ENCODE peak calls at places on chromosomes 2 and 18, in seven cellular contexts. One of them, this sample, is unnamed.
A peak's percentile ranks its signal among the peaks of the same experiment; 100 is the strongest.

GRCh38 chr2:111049792-111050640 is 70.7 kb upstream of the BCL2L11 start:
- DNase-seq in body of pancreas: peak; percentile 65
- DNase-seq in thyroid gland: no peak
- DNase-seq in sigmoid colon: no peak
- DNase-seq in K562: no peak
- DNase-seq in ovary: no peak
- DNase-seq in heart left ventricle: no peak
- DNase-seq in this sample: no peak

GRCh38 chr18:58515175-58515574 is 113.7 kb downstream of the ALPK2 start:
- DNase-seq in body of pancreas: no peak
- DNase-seq in sigmoid colon: no peak
- DNase-seq in ovary: no peak
- DNase-seq in thyroid gland: no peak
- DNase-seq in K562: no peak
- DNase-seq in heart left ventricle: no peak
- DNase-seq in this sample: no peak

GRCh38 chr2:232781765-232782164 is 5.4 kb upstream of the KCNJ13 start:
- DNase-seq in K562: no peak
- DNase-seq in thyroid gland: no peak
- DNase-seq in sigmoid colon: no peak
- DNase-seq in heart left ventricle: no peak
- DNase-seq in body of pancreas: no peak
- DNase-seq in ovary: no peak
- DNase-seq in this sample: no peak

GRCh38 chr2:58515827-58516574 is 274.9 kb upstream of the FANCL start:
- DNase-seq in thyroid gland: no peak
- DNase-seq in body of pancreas: no peak
- DNase-seq in ovary: no peak
- DNase-seq in K562: no peak
- DNase-seq in sigmoid colon: no peak
- DNase-seq in heart left ventricle: no peak
- DNase-seq in this sample: no peak

GRCh38 chr2:197137234-197137633 is 173.3 kb downstream of the ANKRD44 start:
- DNase-seq in sigmoid colon: no peak
- DNase-seq in K562: no peak
- DNase-seq in thyroid gland: no peak
- DNase-seq in heart left ventricle: no peak
- DNase-seq in ovary: no peak
- DNase-seq in body of pancreas: no peak
- DNase-seq in this sample: no peak

GRCh38 chr2:201228271-201228911 is 31.9 kb upstream of the CASP8 start:
- DNase-seq in thyroid gland: no peak
- DNase-seq in sigmoid colon: no peak
- DNase-seq in body of pancreas: no peak
- DNase-seq in ovary: no peak
- DNase-seq in heart left ventricle: no peak
- DNase-seq in K562: no peak
- DNase-seq in this sample: no peak

GRCh38 chr2:240064898-240065297 is 11.6 kb upstream of the OR6B3 start:
- DNase-seq in K562: no peak
- DNase-seq in sigmoid colon: no peak
- DNase-seq in ovary: no peak
- DNase-seq in body of pancreas: no peak
- DNase-seq in thyroid gland: no peak
- DNase-seq in heart left ventricle: no peak
- DNase-seq in this sample: no peak

GRCh38 chr2:88342749-88343148 is 109.7 kb downstream of the FOXI3 start:
- DNase-seq in thyroid gland: no peak
- DNase-seq in K562: no peak
- DNase-seq in body of pancreas: no peak
- DNase-seq in ovary: no peak
- DNase-seq in sigmoid colon: no peak
- DNase-seq in heart left ventricle: no peak
- DNase-seq in this sample: no peak

GRCh38 chr18:69387181-69387580 is 13.5 kb upstream of the DOK6 start:
- DNase-seq in thyroid gland: no peak
- DNase-seq in K562: no peak
- DNase-seq in body of pancreas: no peak
- DNase-seq in ovary: no peak
- DNase-seq in sigmoid colon: no peak
- DNase-seq in heart left ventricle: no peak
- DNase-seq in this sample: no peak

GRCh38 chr2:145194671-145195070 is 674.8 kb upstream of the ZEB2 start:
- DNase-seq in thyroid gland: no peak
- DNase-seq in ovary: no peak
- DNase-seq in body of pancreas: no peak
- DNase-seq in heart left ventricle: no peak
- DNase-seq in K562: no peak
- DNase-seq in sigmoid colon: no peak
- DNase-seq in this sample: no peak

GRCh38 chr2:68463287-68463877 is 3.7 kb downstream of the FBXO48 start:
- DNase-seq in ovary: no peak
- DNase-seq in K562: peak; percentile 72
- DNase-seq in heart left ventricle: no peak
- DNase-seq in body of pancreas: no peak
- DNase-seq in thyroid gland: no peak
- DNase-seq in sigmoid colon: no peak
- DNase-seq in this sample: no peak

GRCh38 chr2:65128297-65129190 is 1.4 kb downstream of the RAB1A start:
- DNase-seq in ovary: no peak
- DNase-seq in sigmoid colon: no peak
- DNase-seq in body of pancreas: peak; percentile 68
- DNase-seq in heart left ventricle: no peak
- DNase-seq in K562: no peak
- DNase-seq in thyroid gland: peak; percentile 31
- DNase-seq in this sample: no peak

GRCh38 chr2:28341208-28341891 is 51.3 kb upstream of the FOSL2 start:
- DNase-seq in thyroid gland: no peak
- DNase-seq in sigmoid colon: peak; percentile 59
- DNase-seq in ovary: no peak
- DNase-seq in heart left ventricle: no peak
- DNase-seq in body of pancreas: no peak
- DNase-seq in K562: no peak
- DNase-seq in this sample: no peak

GRCh38 chr2:9378433-9379371 is 44.6 kb downstream of the ITGB1BP1 start:
- DNase-seq in thyroid gland: peak; percentile 33
- DNase-seq in ovary: peak; percentile 68
- DNase-seq in sigmoid colon: peak; percentile 91
- DNase-seq in body of pancreas: peak; percentile 28
- DNase-seq in K562: no peak
- DNase-seq in heart left ventricle: peak; percentile 89
- DNase-seq in this sample: no peak

GRCh38 chr2:6664662-6665061 is 201.0 kb downstream of the CMPK2 start:
- DNase-seq in K562: no peak
- DNase-seq in heart left ventricle: no peak
- DNase-seq in sigmoid colon: no peak
- DNase-seq in thyroid gland: no peak
- DNase-seq in body of pancreas: no peak
- DNase-seq in ovary: no peak
- DNase-seq in this sample: no peak

GRCh38 chr2:128958241-128958640 is 639.6 kb upstream of the HS6ST1 start:
- DNase-seq in body of pancreas: no peak
- DNase-seq in K562: no peak
- DNase-seq in ovary: no peak
- DNase-seq in heart left ventricle: no peak
- DNase-seq in thyroid gland: no peak
- DNase-seq in sigmoid colon: no peak
- DNase-seq in this sample: no peak

DNA sequence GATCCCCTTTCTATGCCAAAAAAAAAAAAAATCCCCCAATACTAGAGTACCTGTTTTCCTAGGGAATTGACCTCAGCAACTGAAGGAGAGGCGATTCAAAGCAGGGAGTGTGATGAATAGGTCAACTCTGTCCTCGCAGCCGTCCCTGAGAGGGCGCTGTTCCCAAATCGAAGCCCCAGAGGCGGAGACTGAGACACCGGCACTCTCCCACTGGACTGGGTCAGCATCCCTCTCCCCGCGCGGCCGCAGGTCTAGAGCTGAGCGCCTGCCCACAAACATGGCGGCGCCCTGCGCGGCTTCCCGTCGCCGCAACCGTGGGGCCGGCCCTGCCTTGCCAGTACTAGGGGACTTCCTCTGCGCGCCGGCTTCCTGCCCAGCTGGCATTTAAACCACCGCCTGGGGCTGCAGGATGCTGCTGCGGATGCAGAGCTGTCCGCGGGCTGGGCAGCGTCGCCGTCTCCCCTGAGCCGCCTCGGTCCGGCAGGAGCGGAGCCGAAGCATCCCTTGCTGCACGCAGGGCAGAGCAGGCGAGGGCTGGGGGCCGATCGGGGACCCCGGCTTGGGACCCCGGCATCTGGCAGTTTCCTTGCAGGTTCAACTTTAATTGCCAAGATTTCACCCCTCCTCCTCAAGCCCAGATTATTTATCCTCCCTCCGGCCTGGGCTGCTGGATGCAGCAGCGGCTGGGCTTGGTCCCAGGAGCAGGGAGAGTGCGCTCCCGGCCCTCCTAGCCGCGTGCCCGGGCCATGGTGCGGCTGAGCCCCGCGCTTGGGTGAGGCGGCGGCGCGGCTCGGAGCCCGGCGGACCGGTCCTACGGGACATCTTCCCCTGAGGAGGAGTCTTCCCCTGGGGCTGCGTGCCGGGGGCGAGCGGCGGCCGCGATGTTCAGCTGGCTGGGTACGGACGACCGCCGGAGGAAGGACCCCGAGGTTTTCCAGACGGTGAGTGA is at the start of gene EHD3:
- DNase-seq in K562: peak; percentile 66
- DNase-seq in heart left ventricle: peak; percentile 95
- DNase-seq in sigmoid colon: peak; percentile 91
- DNase-seq in ovary: peak; percentile 89
- DNase-seq in body of pancreas: peak; percentile 74
- DNase-seq in thyroid gland: peak; percentile 83
- DNase-seq in this sample: peak; percentile 50
- TF ChIP-seq POLR2A in K562: no peak
- TF ChIP-seq POLR2A in heart left ventricle: no peak
- TF ChIP-seq POLR2A in sigmoid colon: no peak
- TF ChIP-seq POLR2A in ovary: no peak
- TF ChIP-seq POLR2A in body of pancreas: no peak
- TF ChIP-seq POLR2A in thyroid gland: peak; percentile 41
- TF ChIP-seq POLR2A in this sample: no peak

GRCh38 chr2:225402200-225402776 is 2.8 kb downstream of the NYAP2 start:
- DNase-seq in thyroid gland: no peak
- DNase-seq in heart left ventricle: no peak
- DNase-seq in body of pancreas: no peak
- DNase-seq in sigmoid colon: no peak
- DNase-seq in ovary: no peak
- DNase-seq in K562: no peak
- DNase-seq in this sample: no peak

GRCh38 chr2:225399509-225399908 is at the start of gene NYAP2:
- DNase-seq in body of pancreas: no peak
- DNase-seq in sigmoid colon: no peak
- DNase-seq in ovary: no peak
- DNase-seq in thyroid gland: no peak
- DNase-seq in heart left ventricle: no peak
- DNase-seq in K562: no peak
- DNase-seq in this sample: no peak

GRCh38 chr2:225400060-225400511 is 576 bp downstream of the NYAP2 start:
- DNase-seq in body of pancreas: peak; percentile 11
- DNase-seq in ovary: peak; percentile 33
- DNase-seq in K562: peak; percentile 24
- DNase-seq in heart left ventricle: no peak
- DNase-seq in thyroid gland: peak; percentile 30
- DNase-seq in sigmoid colon: no peak
- DNase-seq in this sample: no peak

GRCh38 chr2:225400546-225400945 is 1.0 kb downstream of the NYAP2 start:
- DNase-seq in ovary: no peak
- DNase-seq in thyroid gland: no peak
- DNase-seq in sigmoid colon: no peak
- DNase-seq in K562: no peak
- DNase-seq in body of pancreas: no peak
- DNase-seq in heart left ventricle: no peak
- DNase-seq in this sample: no peak

GRCh38 chr2:225401001-225401400 is 1.5 kb downstream of the NYAP2 start:
- DNase-seq in thyroid gland: no peak
- DNase-seq in K562: no peak
- DNase-seq in body of pancreas: no peak
- DNase-seq in heart left ventricle: no peak
- DNase-seq in sigmoid colon: no peak
- DNase-seq in ovary: no peak
- DNase-seq in this sample: no peak
- H3K27ac ChIP-seq in thyroid gland: no peak overlapping the region
- H3K27ac ChIP-seq in K562: no peak overlapping the region
- H3K27ac ChIP-seq in body of pancreas: no peak overlapping the region
- H3K27ac ChIP-seq in heart left ventricle: no peak overlapping the region
- H3K27ac ChIP-seq in sigmoid colon: no peak overlapping the region
- H3K27ac ChIP-seq in ovary: no peak overlapping the region
- H3K27ac ChIP-seq in this sample: no peak overlapping the region

GRCh38 chr2:191845876-191846786 is 757 bp downstream of the CAVIN2 start:
- DNase-seq in sigmoid colon: peak; percentile 75
- DNase-seq in body of pancreas: no peak
- DNase-seq in thyroid gland: peak; percentile 65
- DNase-seq in ovary: peak; percentile 57
- DNase-seq in heart left ventricle: peak; percentile 74
- DNase-seq in K562: peak; percentile 68
- DNase-seq in this sample: no peak

GRCh38 chr2:191847764-191848163 is 876 bp upstream of the CAVIN2 start:
- DNase-seq in body of pancreas: no peak
- DNase-seq in ovary: no peak
- DNase-seq in thyroid gland: peak; percentile 83
- DNase-seq in sigmoid colon: no peak
- DNase-seq in K562: no peak
- DNase-seq in heart left ventricle: no peak
- DNase-seq in this sample: no peak

GRCh38 chr2:191845248-191845715 is 1.6 kb downstream of the CAVIN2 start:
- DNase-seq in sigmoid colon: peak; percentile 83
- DNase-seq in body of pancreas: no peak
- DNase-seq in thyroid gland: peak; percentile 64
- DNase-seq in heart left ventricle: peak; percentile 75
- DNase-seq in K562: peak; percentile 49
- DNase-seq in ovary: peak; percentile 68
- DNase-seq in this sample: no peak

GRCh38 chr2:191848771-191849726 is 2.2 kb upstream of the CAVIN2 start:
- DNase-seq in heart left ventricle: no peak
- DNase-seq in body of pancreas: no peak
- DNase-seq in K562: no peak
- DNase-seq in ovary: no peak
- DNase-seq in sigmoid colon: no peak
- DNase-seq in thyroid gland: peak; percentile 39
- DNase-seq in this sample: no peak

GRCh38 chr2:191846787-191847620 is at the start of gene CAVIN2:
- DNase-seq in ovary: peak; percentile 66
- DNase-seq in K562: peak; percentile 70
- DNase-seq in body of pancreas: peak; percentile 35
- DNase-seq in thyroid gland: peak; percentile 77
- DNase-seq in heart left ventricle: peak; percentile 60
- DNase-seq in sigmoid colon: peak; percentile 90
- DNase-seq in this sample: no peak
- TF ChIP-seq POLR2A in ovary: no peak
- TF ChIP-seq POLR2A in K562: peak; percentile 46
- TF ChIP-seq POLR2A in body of pancreas: peak; percentile 25
- TF ChIP-seq POLR2A in thyroid gland: peak; percentile 85
- TF ChIP-seq POLR2A in heart left ventricle: no peak
- TF ChIP-seq POLR2A in sigmoid colon: peak; percentile 71
- TF ChIP-seq POLR2A in this sample: peak; percentile 88

DNA sequence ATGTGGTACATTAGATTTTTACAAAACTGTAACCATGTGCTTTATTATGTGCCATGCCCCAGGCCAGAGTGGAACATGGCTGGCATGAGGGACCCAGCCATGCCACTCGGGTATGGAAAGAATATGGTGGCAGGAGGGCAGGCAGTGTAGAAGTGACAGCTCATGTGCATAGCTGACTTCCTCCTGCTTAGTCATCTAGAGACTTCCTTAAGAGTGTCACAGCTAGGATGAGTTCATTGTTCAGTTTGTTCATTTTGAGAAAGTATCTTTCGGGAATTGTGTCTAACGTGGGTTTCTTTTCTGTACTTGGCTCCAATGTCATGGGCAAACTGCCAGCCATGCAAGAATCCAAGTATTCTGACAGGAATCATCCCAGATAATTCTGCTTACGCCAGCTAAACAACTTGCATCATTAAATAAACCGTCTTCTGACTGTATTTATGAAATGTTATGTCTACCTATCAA is 94.3 kb upstream of the ITGB6 start:
- DNase-seq in body of pancreas: peak; percentile 25
- DNase-seq in heart left ventricle: peak; percentile 64
- DNase-seq in sigmoid colon: peak; percentile 83
- DNase-seq in thyroid gland: peak; percentile 23
- DNase-seq in K562: no peak
- DNase-seq in ovary: peak; percentile 67
- DNase-seq in this sample: no peak
- H3K27ac ChIP-seq in body of pancreas: no peak overlapping the region
- H3K27ac ChIP-seq in heart left ventricle: peak overlapping the region; percentile 50
- H3K27ac ChIP-seq in sigmoid colon: peak overlapping the region; percentile 78
- H3K27ac ChIP-seq in thyroid gland: no peak overlapping the region
- H3K27ac ChIP-seq in K562: no peak overlapping the region
- H3K27ac ChIP-seq in ovary: no peak overlapping the region
- H3K27ac ChIP-seq in this sample: peak overlapping the region; percentile 43